ENCODE peak calls at places on chromosomes 2 and 18, in six cellular contexts. R is gastrocnemius medialis, I is OCI-LY7, V is astrocyte, F is K562, Q is fibroblast of lung. U is an unnamed sample.
A peak's percentile ranks its signal among the peaks of the same experiment; 100 is the strongest.

GRCh38 chr18:51135361-51135760 is 62.1 kb downstream of the MEX3C start:
- DNase-seq in Q (peak; percentile 35), I (no peak), R (no peak), V (peak; percentile 9), F (peak; percentile 13), U (peak; percentile 48)

GRCh38 chr2:46722142-46722541 is 193.5 kb downstream of the MCFD2 start:
- DNase-seq in R (no peak), V (no peak), Q (no peak), F (no peak), I (no peak), U (no peak)

GRCh38 chr2:232689152-232689910 is 7.8 kb upstream of the GIGYF2 start:
- DNase-seq in I (no peak), F (peak; percentile 11), Q (peak; percentile 23), R (no peak), V (peak; percentile 25), U (no peak)

GRCh38 chr2:45212953-45213635 is 203.8 kb upstream of the SIX2 start:
- DNase-seq in V (no peak), F (no peak), Q (no peak), I (no peak), R (no peak), U (no peak)

GRCh38 chr2:218394298-218395089 is 5.2 kb upstream of the CTDSP1 start:
- DNase-seq in I (no peak), V (no peak), R (no peak), F (peak; percentile 38), Q (no peak), U (no peak)

GRCh38 chr2:47064076-47064475 is 91.0 kb downstream of the STPG4 start:
- DNase-seq in F (no peak), Q (no peak), I (no peak), V (no peak), R (no peak), U (no peak)

GRCh38 chr18:22167471-22168151 is 1.8 kb upstream of the GATA6 start:
- DNase-seq in R (no peak), I (no peak), V (no peak), F (no peak), Q (peak; percentile 51), U (peak; percentile 18)

GRCh38 chr2:1582891-1583341 is 161.4 kb downstream of the PXDN start:
- DNase-seq in V (no peak), I (no peak), R (no peak), Q (no peak), F (no peak), U (no peak)

GRCh38 chr2:42105330-42106256 is 57.8 kb downstream of the PKDCC start:
- DNase-seq in F (no peak), Q (no peak), I (peak; percentile 86), V (no peak), R (no peak), U (no peak)

GRCh38 chr2:128378231-128379020 is 59.8 kb upstream of the HS6ST1 start:
- DNase-seq in F (no peak), I (no peak), V (no peak), R (no peak), Q (no peak), U (no peak)

GRCh38 chr2:63875143-63875542 is 33.4 kb downstream of the UGP2 start:
- DNase-seq in R (no peak), I (no peak), F (no peak), V (peak; percentile 37), Q (peak; percentile 47), U (peak; percentile 20)

GRCh38 chr2:17133052-17133671 is 385.1 kb downstream of the RAD51AP2 start:
- DNase-seq in F (peak; percentile 82), V (peak; percentile 5), Q (peak; percentile 9), R (no peak), I (no peak), U (no peak)

GRCh38 chr2:214005337-214005736 is 405.5 kb upstream of the VWC2L start:
- DNase-seq in V (peak; percentile 9), Q (peak; percentile 33), F (no peak), R (no peak), I (no peak), U (no peak)

DNA sequence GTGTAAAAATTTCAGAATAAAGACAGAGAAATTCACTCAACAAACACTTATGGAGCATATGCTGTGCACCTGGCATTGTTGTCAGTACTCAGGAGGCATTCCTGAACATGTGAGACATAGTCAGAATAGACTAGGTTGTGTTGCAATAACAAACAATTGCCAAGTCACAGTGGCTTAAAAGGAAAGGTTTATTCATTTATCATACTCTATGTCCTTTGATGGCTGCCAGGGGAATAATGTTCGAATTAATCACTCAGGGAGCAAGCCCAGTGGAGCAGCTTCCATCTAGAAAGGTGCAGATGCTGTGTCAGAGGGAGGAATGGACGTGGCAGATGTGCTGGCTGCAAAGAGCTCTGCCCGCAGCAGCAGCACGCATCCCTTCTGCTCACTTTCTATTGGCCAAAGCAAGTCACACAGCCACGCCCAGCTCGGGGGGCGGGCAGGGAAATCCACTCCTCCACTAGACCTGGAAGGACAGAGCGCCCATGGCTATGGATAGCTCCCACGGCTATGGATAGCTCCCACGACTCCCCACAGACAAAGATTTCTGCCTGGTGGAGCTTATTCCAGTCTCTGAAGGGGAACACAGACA is 105.9 kb upstream of the AQP4 start:
- DNase-seq in Q (peak; percentile 25), F (no peak), I (no peak), R (peak; percentile 29), V (peak; percentile 12), U (no peak)
- H3K27ac ChIP-seq in Q (no peak overlapping the region), F (no peak overlapping the region), I (no peak overlapping the region), R (peak overlapping the region; percentile 52), V (no peak overlapping the region), U (no peak overlapping the region)

GRCh38 chr2:75429036-75429435 is 131.7 kb downstream of the EVA1A start:
- DNase-seq in V (no peak), I (no peak), Q (no peak), F (no peak), R (peak; percentile 11), U (no peak)

GRCh38 chr2:75428627-75429026 is 132.1 kb downstream of the EVA1A start:
- DNase-seq in R (no peak), I (peak; percentile 37), V (no peak), Q (no peak), F (no peak), U (no peak)

GRCh38 chr2:75428060-75428459 is 132.7 kb downstream of the EVA1A start:
- DNase-seq in V (no peak), R (no peak), Q (no peak), I (no peak), F (no peak), U (peak; percentile 4)

GRCh38 chr2:75424936-75425619 is 135.7 kb downstream of the EVA1A start:
- DNase-seq in F (peak; percentile 1), V (peak; percentile 8), Q (peak; percentile 32), I (no peak), R (no peak), U (no peak)
- TF ChIP-seq CTCF in F (peak; percentile 25), V (no peak), Q (no peak), I (peak; percentile 29), R (no peak), U (no peak)

DNA sequence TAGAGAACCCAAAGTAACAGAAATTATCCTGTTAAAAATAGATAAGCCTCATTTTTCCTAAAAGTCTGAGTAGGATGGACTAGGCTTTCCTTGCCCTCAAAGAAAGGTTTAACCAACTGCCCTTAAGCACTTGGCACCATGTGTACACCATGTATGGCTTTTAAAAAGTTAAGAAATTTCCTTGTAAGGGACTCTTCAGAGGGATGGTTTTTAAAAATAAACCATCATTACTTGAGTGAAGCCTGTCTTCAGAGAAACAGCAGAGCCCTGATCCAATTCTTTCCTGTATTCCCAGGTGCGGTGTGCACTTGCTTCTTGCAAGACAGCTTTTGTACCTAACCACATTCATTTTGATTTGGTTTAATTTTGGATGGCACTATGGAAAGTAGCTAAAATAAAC is 1.1 kb upstream of the NEMP2 start:
- DNase-seq in V (no peak), F (no peak), Q (no peak), R (no peak), I (peak; percentile 6), U (no peak)
- H3K27ac ChIP-seq in V (no peak overlapping the region), F (peak overlapping the region; percentile 95), Q (no peak overlapping the region), R (peak overlapping the region; percentile 87), I (no peak overlapping the region), U (no peak overlapping the region)

GRCh38 chr2:205995260-205995659 is 90.7 kb downstream of the INO80D start:
- DNase-seq in R (no peak), F (no peak), I (no peak), V (no peak), Q (no peak), U (no peak)
- TF ChIP-seq CTCF in R (no peak), F (no peak), I (peak; percentile 62), V (no peak), Q (peak; percentile 15), U (no peak)

GRCh38 chr2:219497495-219498279 is 1.0 kb upstream of the GMPPA start:
- DNase-seq in Q (peak; percentile 86), I (no peak), F (peak; percentile 89), V (peak; percentile 75), R (peak; percentile 87), U (peak; percentile 77)

GRCh38 chr2:219498280-219499057 is at the start of gene GMPPA:
- DNase-seq in F (peak; percentile 95), V (peak; percentile 98), Q (peak; percentile 99), R (peak; percentile 97), I (peak; percentile 97), U (peak; percentile 100)

GRCh38 chr2:219500135-219500534 is 1.4 kb downstream of the GMPPA start:
- DNase-seq in I (no peak), F (no peak), V (peak; percentile 32), R (no peak), Q (peak; percentile 49), U (no peak)

GRCh38 chr2:219499555-219499954 is 864 bp downstream of the GMPPA start:
- DNase-seq in V (no peak), Q (no peak), I (no peak), F (no peak), R (no peak), U (no peak)

GRCh38 chr2:219499058-219499307 is 292 bp downstream of the GMPPA start:
- DNase-seq in Q (no peak), V (no peak), F (no peak), I (no peak), R (no peak), U (no peak)
- H3K27ac ChIP-seq in Q (peak overlapping the region; percentile 78), V (peak overlapping the region; percentile 90), F (peak overlapping the region; percentile 95), I (no peak overlapping the region), R (peak overlapping the region; percentile 100), U (peak overlapping the region; percentile 95)

GRCh38 chr2:62456721-62457539 is 49.1 kb downstream of the TMEM17 start:
- DNase-seq in F (peak; percentile 68), V (peak; percentile 63), I (peak; percentile 41), R (peak; percentile 12), Q (peak; percentile 74), U (peak; percentile 75)
- TF ChIP-seq CTCF in F (peak; percentile 93), V (peak; percentile 43), I (peak; percentile 84), R (peak; percentile 97), Q (peak; percentile 60), U (peak; percentile 90)